ENCODE peak calls at places on chromosome 19, in nine cellular contexts. One of them, this sample, is unnamed.

GRCh38 chr19:13100871-13101589 is 1.6 kb downstream of the LYL1 start:
- DNase-seq in HEK293T: no peak
- DNase-seq in fibroblast of mammary gland: no peak
- DNase-seq in stimulated activated CD8-positive, alpha-beta memory T cell treated with anti-CD3 and anti-CD28 coated beads, Interleukin-15, amount 100 ng/mL, for 1 hour: no peak
- DNase-seq in activated T-cell treated with anti-CD3 and anti-CD28 coated beads for 1 hour: no peak
- DNase-seq in NCI-H2081: no peak
- DNase-seq in upper lobe of left lung: no peak
- DNase-seq in activated naive CD4-positive, alpha-beta T cell: no peak
- DNase-seq in bronchial epithelial cell: no peak
- DNase-seq in this sample: no peak

GRCh38 chr19:54667217-54667616 is 4.4 kb downstream of the LILRB4 start:
- DNase-seq in HEK293T: no peak
- DNase-seq in activated naive CD4-positive, alpha-beta T cell: no peak
- DNase-seq in stimulated activated CD8-positive, alpha-beta memory T cell treated with anti-CD3 and anti-CD28 coated beads, Interleukin-15, amount 100 ng/mL, for 1 hour: no peak
- DNase-seq in upper lobe of left lung: no peak
- DNase-seq in NCI-H2081: no peak
- DNase-seq in activated T-cell treated with anti-CD3 and anti-CD28 coated beads for 1 hour: no peak
- DNase-seq in bronchial epithelial cell: no peak
- DNase-seq in fibroblast of mammary gland: no peak
- DNase-seq in this sample: no peak

GRCh38 chr19:5113633-5114586 is 145.0 kb downstream of the KDM4B start:
- DNase-seq in bronchial epithelial cell: no peak
- DNase-seq in activated T-cell treated with anti-CD3 and anti-CD28 coated beads for 1 hour: no peak
- DNase-seq in stimulated activated CD8-positive, alpha-beta memory T cell treated with anti-CD3 and anti-CD28 coated beads, Interleukin-15, amount 100 ng/mL, for 1 hour: no peak
- DNase-seq in activated naive CD4-positive, alpha-beta T cell: no peak
- DNase-seq in NCI-H2081: no peak
- DNase-seq in upper lobe of left lung: peak; percentile 79
- DNase-seq in fibroblast of mammary gland: no peak
- DNase-seq in HEK293T: no peak
- DNase-seq in this sample: no peak

GRCh38 chr19:49595006-49595818 is 4.2 kb downstream of the PRR12 start:
- DNase-seq in stimulated activated CD8-positive, alpha-beta memory T cell treated with anti-CD3 and anti-CD28 coated beads, Interleukin-15, amount 100 ng/mL, for 1 hour: no peak
- DNase-seq in activated naive CD4-positive, alpha-beta T cell: no peak
- DNase-seq in upper lobe of left lung: peak; percentile 83
- DNase-seq in NCI-H2081: no peak
- DNase-seq in activated T-cell treated with anti-CD3 and anti-CD28 coated beads for 1 hour: no peak
- DNase-seq in fibroblast of mammary gland: no peak
- DNase-seq in HEK293T: no peak
- DNase-seq in bronchial epithelial cell: no peak
- DNase-seq in this sample: no peak

GRCh38 chr19:5621311-5621944 is 1.1 kb downstream of the SAFB2 start:
- DNase-seq in activated T-cell treated with anti-CD3 and anti-CD28 coated beads for 1 hour: no peak
- DNase-seq in bronchial epithelial cell: no peak
- DNase-seq in NCI-H2081: no peak
- DNase-seq in stimulated activated CD8-positive, alpha-beta memory T cell treated with anti-CD3 and anti-CD28 coated beads, Interleukin-15, amount 100 ng/mL, for 1 hour: no peak
- DNase-seq in fibroblast of mammary gland: no peak
- DNase-seq in upper lobe of left lung: no peak
- DNase-seq in HEK293T: no peak
- DNase-seq in activated naive CD4-positive, alpha-beta T cell: no peak
- DNase-seq in this sample: no peak

GRCh38 chr19:7654401-7654800 is 14.4 kb upstream of the RETN start:
- DNase-seq in stimulated activated CD8-positive, alpha-beta memory T cell treated with anti-CD3 and anti-CD28 coated beads, Interleukin-15, amount 100 ng/mL, for 1 hour: no peak
- DNase-seq in HEK293T: no peak
- DNase-seq in bronchial epithelial cell: peak; percentile 15
- DNase-seq in NCI-H2081: no peak
- DNase-seq in activated T-cell treated with anti-CD3 and anti-CD28 coated beads for 1 hour: no peak
- DNase-seq in activated naive CD4-positive, alpha-beta T cell: no peak
- DNase-seq in fibroblast of mammary gland: peak; percentile 7
- DNase-seq in upper lobe of left lung: no peak
- DNase-seq in this sample: no peak

GRCh38 chr19:40705362-40705651 is 11.4 kb downstream of the COQ8B start:
- DNase-seq in fibroblast of mammary gland: peak; percentile 93
- DNase-seq in NCI-H2081: no peak
- DNase-seq in upper lobe of left lung: no peak
- DNase-seq in activated T-cell treated with anti-CD3 and anti-CD28 coated beads for 1 hour: no peak
- DNase-seq in bronchial epithelial cell: no peak
- DNase-seq in stimulated activated CD8-positive, alpha-beta memory T cell treated with anti-CD3 and anti-CD28 coated beads, Interleukin-15, amount 100 ng/mL, for 1 hour: no peak
- DNase-seq in HEK293T: no peak
- DNase-seq in activated naive CD4-positive, alpha-beta T cell: no peak
- DNase-seq in this sample: no peak

GRCh38 chr19:40771101-40771539 is 4.2 kb upstream of the MIA start:
- DNase-seq in upper lobe of left lung: no peak
- DNase-seq in stimulated activated CD8-positive, alpha-beta memory T cell treated with anti-CD3 and anti-CD28 coated beads, Interleukin-15, amount 100 ng/mL, for 1 hour: no peak
- DNase-seq in NCI-H2081: no peak
- DNase-seq in bronchial epithelial cell: no peak
- DNase-seq in HEK293T: no peak
- DNase-seq in activated naive CD4-positive, alpha-beta T cell: no peak
- DNase-seq in activated T-cell treated with anti-CD3 and anti-CD28 coated beads for 1 hour: no peak
- DNase-seq in fibroblast of mammary gland: peak; percentile 27
- DNase-seq in this sample: no peak

GRCh38 chr19:49749771-49750170 is 13.3 kb downstream of the TSKS start:
- DNase-seq in upper lobe of left lung: no peak
- DNase-seq in activated naive CD4-positive, alpha-beta T cell: no peak
- DNase-seq in fibroblast of mammary gland: peak; percentile 52
- DNase-seq in HEK293T: no peak
- DNase-seq in bronchial epithelial cell: no peak
- DNase-seq in NCI-H2081: no peak
- DNase-seq in stimulated activated CD8-positive, alpha-beta memory T cell treated with anti-CD3 and anti-CD28 coated beads, Interleukin-15, amount 100 ng/mL, for 1 hour: no peak
- DNase-seq in activated T-cell treated with anti-CD3 and anti-CD28 coated beads for 1 hour: no peak
- DNase-seq in this sample: no peak

GRCh38 chr19:5074418-5074817 is 105.5 kb downstream of the KDM4B start:
- DNase-seq in bronchial epithelial cell: no peak
- DNase-seq in activated naive CD4-positive, alpha-beta T cell: no peak
- DNase-seq in stimulated activated CD8-positive, alpha-beta memory T cell treated with anti-CD3 and anti-CD28 coated beads, Interleukin-15, amount 100 ng/mL, for 1 hour: no peak
- DNase-seq in upper lobe of left lung: peak; percentile 61
- DNase-seq in fibroblast of mammary gland: no peak
- DNase-seq in activated T-cell treated with anti-CD3 and anti-CD28 coated beads for 1 hour: no peak
- DNase-seq in HEK293T: no peak
- DNase-seq in NCI-H2081: no peak
- DNase-seq in this sample: no peak

GRCh38 chr19:6238643-6239281 is 41.0 kb downstream of the MLLT1 start:
- DNase-seq in upper lobe of left lung: peak; percentile 86
- DNase-seq in activated naive CD4-positive, alpha-beta T cell: no peak
- DNase-seq in fibroblast of mammary gland: peak; percentile 77
- DNase-seq in stimulated activated CD8-positive, alpha-beta memory T cell treated with anti-CD3 and anti-CD28 coated beads, Interleukin-15, amount 100 ng/mL, for 1 hour: no peak
- DNase-seq in bronchial epithelial cell: peak; percentile 39
- DNase-seq in HEK293T: no peak
- DNase-seq in NCI-H2081: peak; percentile 6
- DNase-seq in activated T-cell treated with anti-CD3 and anti-CD28 coated beads for 1 hour: no peak
- DNase-seq in this sample: no peak

GRCh38 chr19:31149306-31149975 is 199.8 kb downstream of the TSHZ3 start:
- DNase-seq in HEK293T: no peak
- DNase-seq in stimulated activated CD8-positive, alpha-beta memory T cell treated with anti-CD3 and anti-CD28 coated beads, Interleukin-15, amount 100 ng/mL, for 1 hour: no peak
- DNase-seq in fibroblast of mammary gland: no peak
- DNase-seq in bronchial epithelial cell: no peak
- DNase-seq in activated T-cell treated with anti-CD3 and anti-CD28 coated beads for 1 hour: no peak
- DNase-seq in NCI-H2081: no peak
- DNase-seq in upper lobe of left lung: peak; percentile 70
- DNase-seq in activated naive CD4-positive, alpha-beta T cell: no peak
- DNase-seq in this sample: no peak

GRCh38 chr19:17073869-17074627 is 1.2 kb downstream of the HAUS8 start:
- DNase-seq in HEK293T: no peak
- DNase-seq in upper lobe of left lung: no peak
- DNase-seq in stimulated activated CD8-positive, alpha-beta memory T cell treated with anti-CD3 and anti-CD28 coated beads, Interleukin-15, amount 100 ng/mL, for 1 hour: no peak
- DNase-seq in activated T-cell treated with anti-CD3 and anti-CD28 coated beads for 1 hour: no peak
- DNase-seq in activated naive CD4-positive, alpha-beta T cell: no peak
- DNase-seq in NCI-H2081: peak; percentile 81
- DNase-seq in fibroblast of mammary gland: no peak
- DNase-seq in bronchial epithelial cell: no peak
- DNase-seq in this sample: no peak

GRCh38 chr19:18479964-18480723 is 41.7 kb downstream of the ELL start:
- DNase-seq in activated naive CD4-positive, alpha-beta T cell: no peak
- DNase-seq in NCI-H2081: peak; percentile 18
- DNase-seq in bronchial epithelial cell: no peak
- DNase-seq in upper lobe of left lung: no peak
- DNase-seq in fibroblast of mammary gland: peak; percentile 71
- DNase-seq in stimulated activated CD8-positive, alpha-beta memory T cell treated with anti-CD3 and anti-CD28 coated beads, Interleukin-15, amount 100 ng/mL, for 1 hour: no peak
- DNase-seq in HEK293T: no peak
- DNase-seq in activated T-cell treated with anti-CD3 and anti-CD28 coated beads for 1 hour: no peak
- DNase-seq in this sample: no peak

GRCh38 chr19:48108997-48109782 is 1.4 kb downstream of the PLA2G4C start:
- DNase-seq in fibroblast of mammary gland: no peak
- DNase-seq in NCI-H2081: no peak
- DNase-seq in upper lobe of left lung: no peak
- DNase-seq in activated T-cell treated with anti-CD3 and anti-CD28 coated beads for 1 hour: no peak
- DNase-seq in activated naive CD4-positive, alpha-beta T cell: no peak
- DNase-seq in HEK293T: no peak
- DNase-seq in bronchial epithelial cell: no peak
- DNase-seq in stimulated activated CD8-positive, alpha-beta memory T cell treated with anti-CD3 and anti-CD28 coated beads, Interleukin-15, amount 100 ng/mL, for 1 hour: no peak
- DNase-seq in this sample: no peak

GRCh38 chr19:15732388-15732787 is 4.6 kb downstream of the OR10H2 start:
- DNase-seq in NCI-H2081: no peak
- DNase-seq in stimulated activated CD8-positive, alpha-beta memory T cell treated with anti-CD3 and anti-CD28 coated beads, Interleukin-15, amount 100 ng/mL, for 1 hour: no peak
- DNase-seq in activated T-cell treated with anti-CD3 and anti-CD28 coated beads for 1 hour: no peak
- DNase-seq in fibroblast of mammary gland: no peak
- DNase-seq in bronchial epithelial cell: no peak
- DNase-seq in HEK293T: no peak
- DNase-seq in upper lobe of left lung: no peak
- DNase-seq in activated naive CD4-positive, alpha-beta T cell: no peak
- DNase-seq in this sample: no peak

GRCh38 chr19:43532962-43533545 is at the start of gene ZNF575:
- DNase-seq in HEK293T: peak; percentile 49
- DNase-seq in upper lobe of left lung: peak; percentile 96
- DNase-seq in activated naive CD4-positive, alpha-beta T cell: peak; percentile 78
- DNase-seq in bronchial epithelial cell: peak; percentile 85
- DNase-seq in NCI-H2081: peak; percentile 91
- DNase-seq in fibroblast of mammary gland: peak; percentile 95
- DNase-seq in activated T-cell treated with anti-CD3 and anti-CD28 coated beads for 1 hour: peak; percentile 74
- DNase-seq in stimulated activated CD8-positive, alpha-beta memory T cell treated with anti-CD3 and anti-CD28 coated beads, Interleukin-15, amount 100 ng/mL, for 1 hour: peak; percentile 65
- DNase-seq in this sample: peak; percentile 96

This sample was measured in NCI-H1930.